ENCODE peak calls at places on chromosome 10, in four cellular contexts. One of them, this sample, is unnamed. For H3K27me3 and H3K36me3, the result is how much of the 10 kb centered on the place peaks cover.

GRCh38 chr10:78511324-78512204 is 477.9 kb downstream of the RPS24 start:
- DNase-seq in fibroblast of lung: no peak
- DNase-seq in SJSA1: peak
- DNase-seq in body of pancreas: no peak
- DNase-seq in this sample: no peak

GRCh38 chr10:127968659-127969058 is 61.8 kb downstream of the PTPRE start:
- DNase-seq in fibroblast of lung: peak
- DNase-seq in SJSA1: peak
- DNase-seq in body of pancreas: no peak
- DNase-seq in this sample: no peak

GRCh38 chr10:48579251-48579960 is 25.5 kb downstream of the ARHGAP22 start:
- DNase-seq in fibroblast of lung: peak
- DNase-seq in SJSA1: no peak
- DNase-seq in body of pancreas: no peak
- DNase-seq in this sample: no peak

GRCh38 chr10:21114683-21115082 is 217.6 kb upstream of the NEBL start:
- DNase-seq in fibroblast of lung: no peak
- DNase-seq in SJSA1: no peak
- DNase-seq in body of pancreas: no peak
- DNase-seq in this sample: no peak

GRCh38 chr10:6228010-6228511 is 25.3 kb downstream of the PFKFB3 start:
- DNase-seq in fibroblast of lung: peak
- DNase-seq in SJSA1: no peak
- DNase-seq in body of pancreas: no peak
- DNase-seq in this sample: no peak

GRCh38 chr10:118811675-118812392 is 57.1 kb upstream of the CACUL1 start:
- DNase-seq in fibroblast of lung: no peak
- DNase-seq in SJSA1: no peak
- DNase-seq in body of pancreas: no peak
- DNase-seq in this sample: no peak

GRCh38 chr10:102247724-102248123 is 2.4 kb downstream of the GBF1 start:
- DNase-seq in fibroblast of lung: no peak
- DNase-seq in SJSA1: no peak
- DNase-seq in body of pancreas: no peak
- DNase-seq in this sample: no peak

GRCh38 chr10:59757966-59758365 is 4.7 kb upstream of the MRLN start:
- DNase-seq in fibroblast of lung: peak
- DNase-seq in SJSA1: peak
- DNase-seq in body of pancreas: no peak
- DNase-seq in this sample: peak

GRCh38 chr10:132209130-132209529 is 22.4 kb downstream of the DPYSL4 start:
- DNase-seq in fibroblast of lung: peak
- DNase-seq in SJSA1: no peak
- DNase-seq in body of pancreas: no peak
- DNase-seq in this sample: no peak

GRCh38 chr10:63986536-63986935 is 465.3 kb downstream of the REEP3 start:
- DNase-seq in fibroblast of lung: no peak
- DNase-seq in SJSA1: no peak
- DNase-seq in body of pancreas: no peak
- DNase-seq in this sample: no peak

GRCh38 chr10:122245897-122246296 is 25.2 kb upstream of the BTBD16 start:
- DNase-seq in fibroblast of lung: no peak
- DNase-seq in SJSA1: no peak
- DNase-seq in body of pancreas: no peak
- DNase-seq in this sample: no peak

GRCh38 chr10:6219494-6219836 is 16.7 kb downstream of the PFKFB3 start:
- DNase-seq in fibroblast of lung: no peak
- DNase-seq in SJSA1: no peak
- DNase-seq in body of pancreas: no peak
- DNase-seq in this sample: no peak

GRCh38 chr10:109953745-109954144 is 30.4 kb upstream of the XPNPEP1 start:
- DNase-seq in fibroblast of lung: no peak
- DNase-seq in SJSA1: no peak
- DNase-seq in body of pancreas: no peak
- DNase-seq in this sample: no peak

GRCh38 chr10:76408646-76409045 is 977.2 kb downstream of the LRMDA start:
- DNase-seq in fibroblast of lung: peak
- DNase-seq in SJSA1: no peak
- DNase-seq in body of pancreas: no peak
- DNase-seq in this sample: no peak

GRCh38 chr10:31650010-31650409 is 278.6 kb downstream of the ARHGAP12 start:
- DNase-seq in fibroblast of lung: peak
- DNase-seq in SJSA1: peak
- DNase-seq in body of pancreas: peak
- DNase-seq in this sample: peak

GRCh38 chr10:132669208-132669861 is 116.6 kb downstream of the NKX6-2 start:
- DNase-seq in fibroblast of lung: no peak
- DNase-seq in SJSA1: no peak
- DNase-seq in body of pancreas: peak
- DNase-seq in this sample: no peak

GRCh38 chr10:100654835-100655759 is 90.3 kb upstream of the PAX2 start:
- DNase-seq in fibroblast of lung: no peak
- DNase-seq in SJSA1: no peak
- DNase-seq in body of pancreas: no peak
- DNase-seq in this sample: no peak

GRCh38 chr10:78844956-78845355 is 223.8 kb upstream of the ZMIZ1 start:
- DNase-seq in fibroblast of lung: no peak
- DNase-seq in SJSA1: no peak
- DNase-seq in body of pancreas: no peak
- DNase-seq in this sample: no peak

GRCh38 chr10:69662901-69663300 is 32.9 kb downstream of the FAM241B start:
- DNase-seq in fibroblast of lung: no peak
- DNase-seq in SJSA1: no peak
- DNase-seq in body of pancreas: no peak
- DNase-seq in this sample: no peak

GRCh38 chr10:127715782-127716378 is 21.1 kb upstream of the FOXI2 start:
- DNase-seq in fibroblast of lung: peak
- DNase-seq in SJSA1: no peak
- DNase-seq in body of pancreas: no peak
- DNase-seq in this sample: no peak

GRCh38 chr10:13291821-13292773 is 7.8 kb downstream of the PHYH start:
- DNase-seq in fibroblast of lung: no peak
- DNase-seq in SJSA1: no peak
- DNase-seq in body of pancreas: no peak
- DNase-seq in this sample: no peak

GRCh38 chr10:125882596-125882995 is 1.5 kb upstream of the DHX32 start:
- DNase-seq in fibroblast of lung: peak
- DNase-seq in SJSA1: no peak
- DNase-seq in body of pancreas: no peak
- DNase-seq in this sample: no peak

GRCh38 chr10:91974960-91975359 is 51.4 kb downstream of the BTAF1 start:
- DNase-seq in fibroblast of lung: peak
- DNase-seq in SJSA1: peak
- DNase-seq in body of pancreas: no peak
- DNase-seq in this sample: no peak

GRCh38 chr10:89904755-89905154 is 203.4 kb downstream of the KIF20B start:
- DNase-seq in fibroblast of lung: peak
- DNase-seq in SJSA1: no peak
- DNase-seq in body of pancreas: no peak
- DNase-seq in this sample: no peak

GRCh38 chr10:124066744-124067714 is 26.4 kb downstream of the CHST15 start:
- DNase-seq in fibroblast of lung: no peak
- DNase-seq in SJSA1: no peak
- DNase-seq in body of pancreas: no peak
- DNase-seq in this sample: no peak

GRCh38 chr10:128050937-128051336 is 75.3 kb downstream of the MKI67 start:
- DNase-seq in fibroblast of lung: no peak
- DNase-seq in SJSA1: no peak
- DNase-seq in body of pancreas: no peak
- DNase-seq in this sample: no peak

GRCh38 chr10:111916011-111916410 is 267.6 kb downstream of the GPAM start:
- DNase-seq in fibroblast of lung: no peak
- DNase-seq in SJSA1: no peak
- DNase-seq in body of pancreas: no peak
- DNase-seq in this sample: no peak

GRCh38 chr10:12448729-12449391 is 99.5 kb downstream of the CAMK1D start:
- DNase-seq in fibroblast of lung: peak
- DNase-seq in SJSA1: peak
- DNase-seq in body of pancreas: no peak
- DNase-seq in this sample: peak

GRCh38 chr10:110279062-110279986 is 25.4 kb downstream of the SMNDC1 start:
- DNase-seq in fibroblast of lung: peak
- DNase-seq in SJSA1: peak
- DNase-seq in body of pancreas: peak
- DNase-seq in this sample: peak

GRCh38 chr10:72733989-72734388 is 42.0 kb downstream of the MCU start:
- DNase-seq in fibroblast of lung: no peak
- DNase-seq in SJSA1: no peak
- DNase-seq in body of pancreas: no peak
- DNase-seq in this sample: no peak

GRCh38 chr10:126119591-126119990 is 223.2 kb downstream of the FANK1 start:
- DNase-seq in fibroblast of lung: peak
- DNase-seq in SJSA1: no peak
- DNase-seq in body of pancreas: no peak
- DNase-seq in this sample: no peak

GRCh38 chr10:71401056-71401455 is 4.3 kb downstream of the CDH23 start:
- DNase-seq in fibroblast of lung: no peak
- DNase-seq in SJSA1: no peak
- DNase-seq in body of pancreas: no peak
- DNase-seq in this sample: no peak

GRCh38 chr10:71408436-71409225 is 11.9 kb downstream of the CDH23 start:
- DNase-seq in fibroblast of lung: no peak
- DNase-seq in SJSA1: no peak
- DNase-seq in body of pancreas: no peak
- DNase-seq in this sample: no peak

GRCh38 chr10:71401969-71402368 is 5.2 kb downstream of the CDH23 start:
- DNase-seq in fibroblast of lung: no peak
- DNase-seq in SJSA1: no peak
- DNase-seq in body of pancreas: no peak
- DNase-seq in this sample: no peak

GRCh38 chr10:71406878-71407277 is 10.2 kb downstream of the CDH23 start:
- DNase-seq in fibroblast of lung: no peak
- DNase-seq in SJSA1: no peak
- DNase-seq in body of pancreas: no peak
- DNase-seq in this sample: no peak

GRCh38 chr10:71404510-71405295 is 8.0 kb downstream of the CDH23 start:
- DNase-seq in fibroblast of lung: no peak
- DNase-seq in SJSA1: no peak
- DNase-seq in body of pancreas: no peak
- DNase-seq in this sample: no peak
- H3K27me3 ChIP-seq in fibroblast of lung: under half
- H3K27me3 ChIP-seq in SJSA1: under half
- H3K27me3 ChIP-seq in body of pancreas: under half
- H3K27me3 ChIP-seq in this sample: under half

DNA sequence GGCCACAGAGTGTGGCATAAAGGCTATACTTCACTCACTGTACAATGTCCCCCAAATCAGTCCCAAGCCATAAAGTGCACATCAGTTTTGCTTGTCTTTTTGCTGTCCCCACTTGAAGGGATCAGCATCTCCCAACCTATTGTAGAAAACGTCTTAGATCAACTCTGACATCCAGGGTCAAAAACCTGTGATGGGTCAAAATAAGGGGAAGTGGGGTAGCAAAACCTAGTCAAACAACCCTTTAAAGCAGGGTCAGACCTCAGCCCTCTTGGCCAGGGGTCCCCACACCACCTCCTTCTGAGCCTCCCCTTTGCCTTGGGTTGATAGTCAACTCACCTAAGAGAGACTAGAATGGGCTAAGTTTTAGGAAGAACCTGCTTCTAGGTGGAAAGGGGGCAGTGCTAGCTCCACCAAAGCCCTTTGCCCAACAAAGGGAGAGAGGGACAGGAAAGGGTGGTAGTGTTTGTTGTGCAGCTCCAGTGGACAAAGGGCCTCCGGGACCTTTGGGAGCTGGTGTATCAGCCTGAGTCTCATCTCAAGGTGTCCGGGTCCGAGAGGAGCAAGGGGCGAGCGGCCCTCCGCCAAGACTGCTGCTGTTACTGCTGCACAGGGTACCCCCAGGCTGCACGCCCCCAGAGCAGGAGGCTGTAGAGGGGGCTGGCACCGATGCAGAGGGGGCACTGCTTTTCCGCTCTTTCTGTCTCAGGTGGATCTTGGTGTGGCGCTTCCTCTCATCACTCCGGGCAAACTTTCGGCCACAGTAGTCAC is 3.3 kb downstream of the EGR2 start:
- DNase-seq in fibroblast of lung: no peak
- DNase-seq in SJSA1: no peak
- DNase-seq in body of pancreas: no peak
- DNase-seq in this sample: no peak
- H3K4me3 ChIP-seq in fibroblast of lung: no peak
- H3K4me3 ChIP-seq in SJSA1: no peak
- H3K4me3 ChIP-seq in body of pancreas: no peak
- H3K4me3 ChIP-seq in this sample: no peak

GRCh38 chr10:103640436-103641181 is 147.1 kb downstream of the NEURL1 start:
- DNase-seq in fibroblast of lung: peak
- DNase-seq in SJSA1: no peak
- DNase-seq in body of pancreas: no peak
- DNase-seq in this sample: no peak
- H3K36me3 ChIP-seq in fibroblast of lung: under half
- H3K36me3 ChIP-seq in SJSA1: under half
- H3K36me3 ChIP-seq in body of pancreas: under half
- H3K36me3 ChIP-seq in this sample: under half

GRCh38 chr10:1185911-1186692 is 129.9 kb downstream of the WDR37 start:
- DNase-seq in fibroblast of lung: no peak
- DNase-seq in SJSA1: no peak
- DNase-seq in body of pancreas: no peak
- DNase-seq in this sample: no peak
- H3K27me3 ChIP-seq in fibroblast of lung: under half
- H3K27me3 ChIP-seq in SJSA1: half or more
- H3K27me3 ChIP-seq in body of pancreas: under half
- H3K27me3 ChIP-seq in this sample: under half